ENCODE peak calls at places on chromosomes 6 and 20, in eight cellular contexts. R, E, J, Q, Z, O, T and X are unnamed samples.

GRCh38 chr6:9458424-9458823 is 956.5 kb downstream of the TFAP2A start:
- DNase-seq in O (no peak), E (no peak), Z (no peak), T (no peak), R (no peak), Q (no peak), J (no peak), X (no peak)

GRCh38 chr6:5906340-5906670 is 100.4 kb downstream of the NRN1 start:
- DNase-seq in R (no peak), Q (no peak), Z (no peak), O (no peak), J (no peak), T (no peak), E (no peak), X (no peak)

GRCh38 chr20:48813446-48813747 is 14.4 kb downstream of the PREX1 start:
- DNase-seq in O (no peak), J (no peak), Q (no peak), R (no peak), T (no peak), E (no peak), Z (no peak), X (no peak)

GRCh38 chr20:18705490-18705889 is 108.1 kb upstream of the SCP2D1 start:
- DNase-seq in O (no peak), R (no peak), J (no peak), Q (no peak), T (no peak), E (no peak), Z (no peak), X (no peak)

GRCh38 chr6:56727097-56727845 is 84.6 kb upstream of the DST start:
- DNase-seq in E (no peak), J (peak; percentile 74), O (peak; percentile 88), T (no peak), Q (no peak), Z (no peak), R (no peak), X (no peak)

GRCh38 chr6:26360451-26361416 is 4.3 kb upstream of the BTN3A2 start:
- DNase-seq in J (no peak), T (no peak), Q (no peak), Z (peak; percentile 98), O (no peak), E (no peak), R (peak; percentile 41), X (no peak)

GRCh38 chr20:44418069-44418905 is 57.4 kb upstream of the TTPAL start:
- DNase-seq in O (no peak), R (no peak), Q (no peak), J (no peak), E (no peak), Z (no peak), T (no peak), X (no peak)

GRCh38 chr20:2742934-2743559 is 50.5 kb downstream of the EBF4 start:
- DNase-seq in E (peak; percentile 50), Q (peak; percentile 65), J (no peak), R (peak; percentile 73), Z (peak; percentile 53), T (peak; percentile 64), O (peak; percentile 82), X (peak; percentile 97)

GRCh38 chr6:33639559-33639958 is 18.4 kb downstream of the ITPR3 start:
- DNase-seq in J (no peak), O (no peak), T (no peak), Z (no peak), R (no peak), E (no peak), Q (no peak), X (no peak)

GRCh38 chr20:58839474-58839874 is 11.2 kb downstream of the GNAS-AS1 start:
- DNase-seq in Q (peak; percentile 57), Z (no peak), R (peak; percentile 39), E (no peak), T (no peak), O (peak; percentile 69), J (no peak), X (peak; percentile 47)

GRCh38 chr6:39003072-39003471 is 45.5 kb upstream of the GLP1R start:
- DNase-seq in J (no peak), R (no peak), O (peak; percentile 58), E (no peak), Q (peak; percentile 28), Z (no peak), T (no peak), X (no peak)

DNA sequence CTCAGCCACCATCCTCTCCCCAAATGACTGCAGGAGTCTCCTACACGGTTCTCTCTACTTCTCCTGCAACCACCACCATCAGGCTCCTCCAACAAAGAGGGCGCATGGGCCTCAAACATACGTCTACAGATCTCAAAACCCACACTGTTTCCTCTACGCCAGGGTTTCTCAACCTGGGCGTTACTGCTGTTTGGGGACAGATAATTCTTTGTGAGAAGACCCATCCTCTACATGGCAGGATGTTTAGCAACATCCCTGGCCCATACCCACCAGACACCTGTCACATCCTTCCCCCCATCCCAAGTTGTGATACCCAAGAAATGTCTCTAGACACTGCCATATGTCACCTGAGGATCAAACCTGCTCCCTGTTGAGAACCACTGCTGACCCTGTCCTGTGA is 45.0 kb downstream of the ELMO2 start:
- DNase-seq in J (no peak), E (no peak), T (no peak), Q (no peak), Z (no peak), O (no peak), R (peak; percentile 63), X (no peak)
- H3K4me1 ChIP-seq in J (peaks cover 13% of the 10 kb centered on the region), E (no peaks in the 10 kb centered on the region), T (peaks cover 87% of the 10 kb centered on the region), Q (peaks cover 9% of the 10 kb centered on the region), Z (peaks cover 11% of the 10 kb centered on the region), O (peaks cover 2% of the 10 kb centered on the region), R (peaks cover 73% of the 10 kb centered on the region), X (peaks cover 33% of the 10 kb centered on the region)

DNA sequence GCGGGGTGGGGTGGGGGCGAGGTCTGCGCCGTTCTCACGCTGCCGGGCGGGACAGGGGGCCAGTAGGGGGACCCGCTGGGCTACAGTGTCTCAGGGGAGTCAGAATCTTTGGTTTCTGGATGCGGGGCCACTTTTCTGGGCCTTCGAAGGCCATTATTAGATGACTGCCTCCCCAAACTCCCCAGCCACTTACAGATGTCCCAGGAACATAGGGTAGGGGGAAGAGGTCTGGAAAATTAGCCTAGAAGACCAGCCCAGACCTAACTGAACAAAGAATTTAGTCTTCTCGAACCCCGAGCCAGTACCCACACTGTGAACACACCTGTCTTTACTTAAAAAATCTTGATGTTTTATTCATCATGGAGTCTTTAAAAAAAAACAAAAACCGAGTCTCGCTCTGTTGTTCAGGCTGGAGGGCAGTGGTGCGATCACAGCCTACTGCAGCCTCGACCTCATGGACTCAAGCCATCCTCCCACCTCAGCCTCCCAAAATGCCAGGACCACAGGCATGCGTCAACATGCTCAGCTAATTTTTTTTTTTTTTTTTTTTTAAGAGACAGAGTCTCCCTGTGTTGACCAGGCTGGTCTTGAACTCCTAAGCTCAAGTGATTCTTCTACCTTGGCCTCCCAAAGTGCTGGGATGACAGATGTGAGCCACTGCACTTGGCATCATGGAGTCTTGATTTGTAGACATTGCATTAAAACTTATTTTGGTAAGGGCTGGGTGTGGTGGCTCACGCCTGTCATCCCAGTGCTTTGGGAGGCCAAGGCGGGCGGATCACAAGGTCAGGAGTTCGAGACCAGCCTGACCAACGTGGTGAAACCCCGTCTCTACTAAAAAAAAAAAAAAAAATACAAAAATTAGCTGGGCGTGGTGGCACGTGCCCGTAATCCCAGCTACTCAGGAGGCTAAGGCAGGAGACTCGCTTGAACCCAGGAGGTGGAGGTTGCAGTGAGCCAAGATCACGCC is 3.3 kb upstream of the SLC29A1 start:
- DNase-seq in Q (no peak), E (no peak), Z (no peak), R (no peak), J (no peak), T (no peak), O (no peak), X (no peak)
- H3K4me1 ChIP-seq in Q (peaks cover 62% of the 10 kb centered on the region), E (no peaks in the 10 kb centered on the region), Z (peaks cover 36% of the 10 kb centered on the region), R (peaks cover 16% of the 10 kb centered on the region), J (peaks cover 35% of the 10 kb centered on the region), T (peaks cover 28% of the 10 kb centered on the region), O (peaks cover 23% of the 10 kb centered on the region), X (peaks cover 39% of the 10 kb centered on the region)

DNA sequence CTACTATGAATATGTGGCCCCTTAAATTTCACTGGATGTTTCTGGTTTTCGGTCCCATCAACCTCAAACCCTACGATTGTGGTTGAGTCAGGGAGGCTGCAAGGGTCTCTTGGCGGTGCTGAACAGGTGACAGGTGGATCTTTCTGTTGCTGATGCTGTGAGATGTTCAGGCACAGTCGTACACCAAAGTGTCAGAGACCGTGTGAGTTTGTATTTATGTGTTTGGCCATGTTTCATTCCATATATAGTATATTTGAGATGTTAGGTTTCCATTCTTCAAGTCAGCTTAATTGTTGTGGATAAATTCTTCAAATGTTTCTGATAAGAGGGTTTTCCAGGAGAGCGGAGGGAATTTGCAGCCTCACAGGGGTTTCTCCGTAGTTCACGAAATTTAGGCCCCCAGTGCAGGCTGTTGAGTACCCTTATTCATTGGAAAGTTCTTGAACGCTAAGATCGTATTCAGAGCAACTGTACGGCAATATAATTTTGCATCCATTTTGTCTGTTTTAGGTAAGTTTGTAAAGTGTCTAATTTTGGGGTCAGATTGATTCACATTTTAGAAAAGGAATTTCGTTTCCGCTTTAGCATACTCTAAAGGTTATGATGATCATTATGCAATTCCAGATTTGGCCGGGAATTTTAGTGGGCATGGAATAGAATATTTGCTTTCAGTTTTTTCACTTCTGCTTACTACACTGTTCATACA is 1.2 kb downstream of the TAB2 start:
- DNase-seq in O (peak; percentile 53), R (peak; percentile 47), Q (no peak), E (no peak), T (peak; percentile 34), J (no peak), Z (peak; percentile 43), X (no peak)
- H3K4me1 ChIP-seq in O (no peaks in the 10 kb centered on the region), R (peaks cover 42% of the 10 kb centered on the region), Q (peaks cover 7% of the 10 kb centered on the region), E (no peaks in the 10 kb centered on the region), T (peaks cover 48% of the 10 kb centered on the region), J (peaks cover 34% of the 10 kb centered on the region), Z (peaks cover 2% of the 10 kb centered on the region), X (peaks cover 38% of the 10 kb centered on the region)

GRCh38 chr6:37826188-37826587 is 6.7 kb downstream of the ZFAND3 start:
- DNase-seq in O (no peak), E (no peak), Z (no peak), R (no peak), J (no peak), Q (no peak), T (no peak), X (no peak)

GRCh38 chr6:37826993-37827392 is 7.5 kb downstream of the ZFAND3 start:
- DNase-seq in J (no peak), R (no peak), Z (no peak), Q (no peak), T (no peak), E (no peak), O (no peak), X (no peak)

GRCh38 chr6:37821449-37821848 is 1.9 kb downstream of the ZFAND3 start:
- DNase-seq in R (no peak), O (no peak), Q (no peak), T (no peak), Z (no peak), J (no peak), E (no peak), X (no peak)

GRCh38 chr6:37822851-37823682 is 3.5 kb downstream of the ZFAND3 start:
- DNase-seq in Q (no peak), Z (no peak), T (no peak), E (peak; percentile 21), O (peak; percentile 68), J (no peak), R (no peak), X (peak; percentile 51)

GRCh38 chr6:37824170-37824569 is 4.6 kb downstream of the ZFAND3 start:
- DNase-seq in J (no peak), Q (no peak), E (no peak), O (no peak), Z (no peak), R (no peak), T (no peak), X (no peak)
- H3K4me1 ChIP-seq in J (peaks cover 16% of the 10 kb centered on the region), Q (peaks cover 36% of the 10 kb centered on the region), E (no peaks in the 10 kb centered on the region), O (peaks cover 6% of the 10 kb centered on the region), Z (peaks cover 6% of the 10 kb centered on the region), R (peaks cover 46% of the 10 kb centered on the region), T (peaks cover 58% of the 10 kb centered on the region), X (peaks cover 58% of the 10 kb centered on the region)